ENCODE peak calls at places on chromosomes 1 and 21, in five cellular contexts. T is EL, R is AG10803, F is GM19239, I is lung. A is an unnamed sample.

GRCh38 chr1:115977481-115978258 is 1.4 kb downstream of the SLC22A15 start:
- DNase-seq in R (peak; percentile 98), I (peak; percentile 44), F (no peak), T (peak; percentile 79), A (peak; percentile 53)

GRCh38 chr1:55876276-55877060 is 661.3 kb upstream of the USP24 start:
- DNase-seq in T (no peak), R (no peak), I (no peak), F (no peak), A (no peak)

GRCh38 chr1:232012773-232013386 is 386.3 kb downstream of the DISC1 start:
- DNase-seq in T (peak; percentile 30), R (peak; percentile 70), F (no peak), I (peak; percentile 33), A (no peak)

GRCh38 chr1:211831558-211832323 is 1.2 kb upstream of the LPGAT1 start:
- DNase-seq in F (no peak), T (no peak), R (no peak), I (no peak), A (no peak)

GRCh38 chr1:232980336-232980978 is 30.0 kb downstream of the NTPCR start:
- DNase-seq in F (no peak), I (no peak), T (peak; percentile 35), R (no peak), A (no peak)

GRCh38 chr1:40339420-40340323 is 22.6 kb upstream of the COL9A2 start:
- DNase-seq in T (no peak), I (no peak), R (no peak), F (no peak), A (no peak)

GRCh38 chr1:117607471-117607870 is 1.6 kb downstream of the TENT5C start:
- DNase-seq in R (no peak), I (peak; percentile 54), F (no peak), T (no peak), A (no peak)

GRCh38 chr1:39407889-39408640 is 83.4 kb upstream of the BMP8A start:
- DNase-seq in F (no peak), I (no peak), T (no peak), R (no peak), A (peak; percentile 28)

GRCh38 chr1:67614511-67614934 is 70.5 kb upstream of the GADD45A start:
- DNase-seq in F (no peak), R (peak; percentile 56), T (peak; percentile 59), I (no peak), A (peak; percentile 25)

GRCh38 chr21:39676054-39676771 is 63.5 kb downstream of the B3GALT5 start:
- DNase-seq in I (no peak), F (no peak), T (no peak), R (peak; percentile 51), A (peak; percentile 29)

GRCh38 chr1:240816472-240816871 is 204.5 kb upstream of the GREM2 start:
- DNase-seq in R (no peak), I (no peak), F (no peak), T (no peak), A (no peak)

GRCh38 chr1:164559342-164560070 is 522 bp downstream of the PBX1 start:
- DNase-seq in I (peak; percentile 39), R (no peak), T (peak; percentile 52), F (no peak), A (peak; percentile 15)

GRCh38 chr1:168920456-168921094 is 185.9 kb upstream of the ATP1B1 start:
- DNase-seq in R (peak; percentile 1), F (no peak), I (no peak), T (no peak), A (no peak)

GRCh38 chr1:38835230-38835827 is 24.2 kb downstream of the RRAGC start:
- DNase-seq in I (no peak), R (peak; percentile 84), F (peak; percentile 76), T (peak; percentile 77), A (peak; percentile 80)

GRCh38 chr1:44792736-44793502 is 4.9 kb upstream of the BEST4 start:
- DNase-seq in I (no peak), R (no peak), F (no peak), T (no peak), A (no peak)

GRCh38 chr1:217136895-217137205 is 413.6 kb upstream of the ESRRG start:
- DNase-seq in F (no peak), T (no peak), R (no peak), I (no peak), A (no peak)

A was measured in H4.